ENCODE peak calls at places on chromosome X, in ten cellular contexts. R is Panc1, K is epithelial cell of esophagus, D is BE2C, J is breast epithelium, V is esophagus squamous epithelium, O is choroid plexus epithelial cell, E is fibroblast of mammary gland, Y is skeletal muscle cell, B is suprapubic skin. C is an unnamed sample.

GRCh38 chrX:154090731-154091130 is 6.8 kb downstream of the MECP2 start:
- DNase-seq in D (no peak), E (no peak), Y (no peak), O (no peak), V (no peak), R (no peak), K (no peak), J (no peak), B (no peak), C (no peak)

GRCh38 chrX:145524931-145525330 is 277.6 kb downstream of the SPANXN1 start:
- DNase-seq in J (no peak), R (no peak), E (no peak), K (no peak), B (no peak), Y (no peak), O (no peak), V (no peak), D (no peak), C (no peak)

GRCh38 chrX:148609766-148610698 is 109.6 kb downstream of the AFF2 start:
- DNase-seq in R (no peak), K (peak; percentile 31), B (no peak), Y (no peak), V (no peak), D (no peak), O (no peak), J (no peak), E (no peak), C (no peak)

GRCh38 chrX:16828126-16828908 is 41.8 kb downstream of the RBBP7 start:
- DNase-seq in J (no peak), V (no peak), E (peak; percentile 91), Y (peak; percentile 87), K (peak; percentile 60), B (no peak), D (no peak), R (no peak), O (peak; percentile 96), C (peak; percentile 73)

GRCh38 chrX:27336466-27337091 is 126.6 kb downstream of the PPP4R3C start:
- DNase-seq in O (peak; percentile 25), B (no peak), R (peak; percentile 18), E (peak; percentile 4), K (peak; percentile 35), Y (no peak), J (no peak), D (peak; percentile 33), V (no peak), C (no peak)

GRCh38 chrX:49919617-49920016 is 2.8 kb upstream of the CLCN5 start:
- DNase-seq in Y (no peak), K (no peak), J (no peak), D (peak; percentile 32), O (peak; percentile 85), V (no peak), R (peak; percentile 35), B (peak; percentile 64), E (peak; percentile 45), C (peak; percentile 69)

GRCh38 chrX:3638280-3638873 is 75.1 kb downstream of the PRKX start:
- DNase-seq in K (peak; percentile 32), O (peak; percentile 58), Y (no peak), V (no peak), D (peak; percentile 46), B (no peak), R (no peak), E (peak; percentile 59), J (no peak), C (no peak)

GRCh38 chrX:102934624-102935023 is 2.4 kb upstream of the RAB40AL start:
- DNase-seq in R (peak; percentile 33), V (no peak), Y (no peak), E (peak; percentile 39), J (no peak), B (no peak), K (peak; percentile 35), D (peak; percentile 8), O (peak; percentile 40), C (no peak)

GRCh38 chrX:40283981-40284380 is 186.2 kb upstream of the BCOR start:
- DNase-seq in Y (no peak), D (no peak), E (no peak), R (no peak), B (no peak), O (no peak), V (no peak), K (no peak), J (no peak), C (no peak)

GRCh38 chrX:154718607-154719006 is 32.3 kb downstream of the GAB3 start:
- DNase-seq in R (no peak), K (no peak), O (no peak), E (no peak), J (no peak), D (no peak), Y (no peak), V (no peak), B (no peak), C (no peak)

GRCh38 chrX:70172226-70172625 is 5.1 kb upstream of the DGAT2L6 start:
- DNase-seq in V (no peak), E (peak; percentile 66), J (no peak), R (no peak), B (no peak), D (no peak), O (peak; percentile 13), K (peak; percentile 3), Y (peak; percentile 27), C (no peak)

GRCh38 chrX:122119361-122119760 is 1064.7 kb upstream of the GRIA3 start:
- DNase-seq in E (no peak), J (no peak), K (no peak), B (no peak), R (no peak), V (no peak), D (no peak), O (no peak), Y (no peak), C (no peak)

GRCh38 chrX:41705680-41706374 is 17.1 kb downstream of the GPR34 start:
- DNase-seq in V (no peak), O (no peak), B (no peak), J (no peak), K (no peak), R (no peak), D (no peak), Y (no peak), E (no peak), C (no peak)

GRCh38 chrX:49166914-49167739 is 4.6 kb downstream of the MAGIX start:
- DNase-seq in R (no peak), K (peak; percentile 74), O (peak; percentile 61), B (peak; percentile 83), D (peak; percentile 34), E (peak; percentile 45), V (no peak), J (no peak), Y (no peak), C (peak; percentile 93)

DNA sequence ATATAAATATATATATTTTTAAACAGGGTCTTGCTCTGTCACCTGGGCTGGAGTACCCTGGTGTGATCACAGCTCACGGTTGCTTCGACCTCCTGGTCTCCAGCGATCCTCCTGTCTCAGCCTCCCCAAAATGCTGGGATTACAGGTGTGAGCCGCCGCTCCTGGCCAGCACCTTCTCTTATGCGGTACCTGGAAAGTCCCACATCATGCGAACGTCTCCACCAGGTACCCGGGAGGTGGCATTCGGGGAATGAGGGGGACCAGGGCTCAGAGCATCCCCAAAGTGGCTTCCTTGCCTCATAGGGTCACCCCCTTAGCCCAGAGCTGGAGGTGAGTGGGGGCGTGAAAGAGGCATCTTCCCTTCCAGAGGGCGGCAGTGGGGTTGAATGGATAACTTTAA is 84.0 kb upstream of the PPP2R3B start:
- DNase-seq in V (no peak), E (no peak), O (no peak), D (no peak), K (no peak), B (no peak), J (no peak), R (no peak), Y (no peak), C (no peak)
- H3K4me3 ChIP-seq in V (no peak overlapping the region), E (no peak overlapping the region), O (no peak overlapping the region), D (no peak overlapping the region), K (no peak overlapping the region), B (no peak overlapping the region), J (no peak overlapping the region), R (no peak overlapping the region), Y (no peak overlapping the region), C (no peak overlapping the region)

GRCh38 chrX:79413009-79413408 is 45.9 kb upstream of the ITM2A start:
- DNase-seq in K (peak; percentile 10), O (peak; percentile 26), Y (no peak), V (no peak), E (peak; percentile 38), R (peak; percentile 1), J (no peak), B (no peak), D (no peak), C (no peak)
- H3K4me3 ChIP-seq in K (peak overlapping the region; percentile 8), O (peak overlapping the region; percentile 18), Y (peak overlapping the region; percentile 17), V (peak overlapping the region; percentile 31), E (peak overlapping the region; percentile 25), R (peak overlapping the region; percentile 6), J (peak overlapping the region; percentile 48), B (peak overlapping the region; percentile 30), D (no peak overlapping the region), C (peak overlapping the region; percentile 25)

DNA sequence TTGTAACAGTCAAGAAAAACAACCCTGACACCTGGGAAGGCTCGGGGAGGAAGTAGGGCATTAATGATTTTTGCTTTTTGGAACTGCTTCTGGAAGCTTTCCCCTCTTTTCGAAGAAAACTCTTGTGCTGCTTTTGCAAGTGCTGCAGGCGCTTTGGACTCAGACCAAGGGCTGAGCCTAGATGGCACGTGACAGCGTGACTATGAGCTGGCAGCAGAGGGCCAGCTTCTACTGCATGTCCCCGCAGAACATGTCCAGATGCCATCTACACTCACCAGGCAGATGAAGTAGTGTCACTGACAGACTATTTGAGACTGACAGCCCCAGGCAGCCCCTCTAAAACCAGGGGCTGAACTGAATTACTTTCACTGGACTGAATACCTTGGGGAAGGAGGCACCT is 6.2 kb downstream of the NR0B1 start:
- DNase-seq in E (peak; percentile 50), B (peak; percentile 71), J (no peak), O (no peak), R (no peak), Y (no peak), V (no peak), D (peak; percentile 5), K (peak; percentile 63), C (no peak)
- H3K4me3 ChIP-seq in E (no peak overlapping the region), B (no peak overlapping the region), J (no peak overlapping the region), O (no peak overlapping the region), R (no peak overlapping the region), Y (no peak overlapping the region), V (no peak overlapping the region), D (no peak overlapping the region), K (no peak overlapping the region), C (no peak overlapping the region)

GRCh38 chrX:100636321-100636991 is at the start of gene TSPAN6:
- DNase-seq in D (peak; percentile 82), E (peak; percentile 86), O (peak; percentile 92), J (peak; percentile 62), K (peak; percentile 81), B (peak; percentile 77), R (peak; percentile 73), V (no peak), Y (peak; percentile 52), C (no peak)

GRCh38 chrX:100635989-100636320 is 651 bp downstream of the TSPAN6 start:
- DNase-seq in K (no peak), B (no peak), J (no peak), V (no peak), R (no peak), O (no peak), Y (no peak), E (no peak), D (no peak), C (no peak)

DNA sequence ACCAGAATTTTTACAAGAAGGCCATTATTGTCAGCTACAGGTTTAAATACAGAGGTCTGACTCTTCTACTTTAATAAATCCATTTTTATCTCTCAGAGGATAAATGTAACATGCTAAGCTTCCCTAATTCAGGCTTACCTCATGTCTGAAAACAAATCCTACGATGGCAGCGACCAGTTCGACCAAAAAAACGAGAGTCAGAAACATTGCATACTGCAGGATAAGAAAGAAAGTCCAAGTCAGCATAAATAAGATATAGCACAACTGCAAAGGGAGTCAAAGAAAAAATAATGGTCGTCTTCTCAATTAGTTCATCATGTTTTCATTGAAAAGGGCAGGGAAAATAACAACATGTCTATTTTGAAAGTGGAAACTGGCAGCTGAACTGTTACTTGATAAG is 1.6 kb downstream of the TSPAN6 start:
- DNase-seq in D (no peak), K (no peak), V (no peak), E (no peak), O (no peak), R (no peak), B (no peak), J (no peak), Y (no peak), C (no peak)
- H3K4me3 ChIP-seq in D (no peak overlapping the region), K (no peak overlapping the region), V (no peak overlapping the region), E (no peak overlapping the region), O (no peak overlapping the region), R (no peak overlapping the region), B (no peak overlapping the region), J (peak overlapping the region; percentile 73), Y (peak overlapping the region; percentile 66), C (no peak overlapping the region)